ENCODE peak calls at places on chromosomes 11 and 22, in four cellular contexts. J is psoas muscle; Y is CD4-positive, alpha-beta memory T cell; P is transverse colon. O is an unnamed sample.

GRCh38 chr11:116192509-116193206 is 580.1 kb downstream of the BUD13 start:
- DNase-seq in J (no peak), Y (no peak), P (no peak), O (no peak)

GRCh38 chr11:94544832-94545640 is 1.3 kb downstream of the FUT4 start:
- DNase-seq in P (peak; percentile 51), Y (no peak), J (peak; percentile 37), O (no peak)

GRCh38 chr22:27718186-27719032 is 83.1 kb downstream of the MN1 start:
- DNase-seq in P (peak; percentile 57), J (peak; percentile 84), Y (no peak), O (no peak)

GRCh38 chr11:45799562-45799961 is 5.4 kb upstream of the SLC35C1 start:
- DNase-seq in P (no peak), Y (no peak), J (no peak), O (no peak)

GRCh38 chr11:87722756-87723599 is 452.3 kb downstream of the RAB38 start:
- DNase-seq in J (no peak), Y (no peak), P (peak; percentile 40), O (no peak)

GRCh38 chr11:2211113-2211971 is 39.7 kb upstream of the TH start:
- DNase-seq in J (no peak), Y (no peak), P (peak; percentile 52), O (no peak)

GRCh38 chr22:27989758-27990450 is 70.8 kb upstream of the PITPNB start:
- DNase-seq in J (no peak), Y (no peak), P (no peak), O (no peak)

GRCh38 chr11:123575441-123575840 is 79.0 kb downstream of the SCN3B start:
- DNase-seq in J (no peak), Y (no peak), P (no peak), O (no peak)

GRCh38 chr22:44929348-44930015 is 80.3 kb downstream of the PHF21B start:
- DNase-seq in Y (no peak), J (no peak), P (no peak), O (no peak)

GRCh38 chr11:114052160-114052559 is 7.4 kb upstream of the ZBTB16 start:
- DNase-seq in J (no peak), Y (no peak), P (peak; percentile 62), O (no peak)

GRCh38 chr11:69249641-69250502 is 44.1 kb upstream of the MYEOV start:
- DNase-seq in P (no peak), J (no peak), Y (no peak), O (no peak)

GRCh38 chr11:66151273-66151672 is 81.2 kb downstream of the PACS1 start:
- DNase-seq in P (no peak), Y (no peak), J (no peak), O (no peak)

GRCh38 chr11:82557274-82557673 is 176.4 kb downstream of the FAM181B start:
- DNase-seq in P (peak; percentile 28), J (no peak), Y (no peak), O (no peak)

GRCh38 chr11:26106713-26107112 is 225.2 kb upstream of the ANO3 start:
- DNase-seq in J (no peak), P (no peak), Y (no peak), O (no peak)

GRCh38 chr11:117828641-117829368 is 4.3 kb upstream of the FXYD2 start:
- DNase-seq in P (peak; percentile 50), Y (peak; percentile 59), J (peak; percentile 65), O (peak; percentile 57)

GRCh38 chr11:19359425-19360000 is 118.8 kb upstream of the E2F8 start:
- DNase-seq in J (no peak), P (no peak), Y (no peak), O (no peak)

GRCh38 chr11:119099707-119100106 is 1.9 kb downstream of the DPAGT1 start:
- DNase-seq in Y (no peak), P (no peak), J (no peak), O (no peak)
- H3K4me3 ChIP-seq in Y (no peak overlapping the region), P (no peak overlapping the region), J (no peak overlapping the region), O (no peak overlapping the region)

GRCh38 chr22:36320553-36320952 is 67.2 kb downstream of the MYH9 start:
- DNase-seq in Y (no peak), P (no peak), J (no peak), O (no peak)
- H3K36me3 ChIP-seq in Y (peaks cover 96% of the 10 kb centered on the region), P (peaks cover 63% of the 10 kb centered on the region), J (peaks cover 4% of the 10 kb centered on the region), O (peaks cover 97% of the 10 kb centered on the region)

GRCh38 chr11:43784301-43784700 is 96.3 kb upstream of the ALKBH3 start:
- DNase-seq in Y (no peak), J (no peak), P (no peak), O (no peak)
- H3K4me1 ChIP-seq in Y (no peaks in the 10 kb centered on the region), J (peaks cover under 1% of the 10 kb centered on the region), P (peaks cover 19% of the 10 kb centered on the region), O (no peaks in the 10 kb centered on the region)

DNA sequence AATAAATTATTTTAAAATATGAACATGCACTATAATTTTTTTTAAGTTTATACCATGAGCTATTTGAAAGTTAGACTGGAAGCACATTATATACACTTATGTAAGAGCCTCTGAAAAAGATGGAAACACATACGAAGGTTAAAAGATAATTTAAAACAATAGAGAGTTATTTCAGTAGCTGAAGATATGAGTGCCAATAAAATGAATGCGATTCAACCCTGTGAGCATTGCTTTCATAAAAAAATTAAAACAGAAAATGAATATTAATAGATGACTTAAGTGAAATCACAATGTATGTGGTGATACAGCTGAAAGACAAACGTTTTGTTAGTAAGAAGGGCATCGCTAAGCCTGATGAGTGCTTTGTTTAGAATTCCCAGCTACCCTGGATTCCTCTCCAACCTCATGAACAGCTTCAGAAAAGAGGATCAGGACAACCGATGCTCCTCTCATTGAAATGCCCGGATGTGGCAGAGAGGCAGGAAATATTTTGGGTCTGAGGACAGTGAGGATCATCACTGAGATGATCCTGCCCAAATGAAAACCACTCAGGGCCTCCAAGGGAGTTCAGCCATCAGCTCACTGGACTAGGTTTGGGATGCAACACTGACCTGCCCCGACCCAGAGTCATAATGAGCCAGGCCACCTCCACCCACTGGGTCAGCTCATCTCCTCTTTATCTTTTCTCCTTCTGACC is 60.2 kb upstream of the TOP3B start:
- DNase-seq in J (no peak), Y (no peak), P (no peak), O (no peak)
- H3K4me3 ChIP-seq in J (no peak overlapping the region), Y (no peak overlapping the region), P (no peak overlapping the region), O (no peak overlapping the region)

DNA sequence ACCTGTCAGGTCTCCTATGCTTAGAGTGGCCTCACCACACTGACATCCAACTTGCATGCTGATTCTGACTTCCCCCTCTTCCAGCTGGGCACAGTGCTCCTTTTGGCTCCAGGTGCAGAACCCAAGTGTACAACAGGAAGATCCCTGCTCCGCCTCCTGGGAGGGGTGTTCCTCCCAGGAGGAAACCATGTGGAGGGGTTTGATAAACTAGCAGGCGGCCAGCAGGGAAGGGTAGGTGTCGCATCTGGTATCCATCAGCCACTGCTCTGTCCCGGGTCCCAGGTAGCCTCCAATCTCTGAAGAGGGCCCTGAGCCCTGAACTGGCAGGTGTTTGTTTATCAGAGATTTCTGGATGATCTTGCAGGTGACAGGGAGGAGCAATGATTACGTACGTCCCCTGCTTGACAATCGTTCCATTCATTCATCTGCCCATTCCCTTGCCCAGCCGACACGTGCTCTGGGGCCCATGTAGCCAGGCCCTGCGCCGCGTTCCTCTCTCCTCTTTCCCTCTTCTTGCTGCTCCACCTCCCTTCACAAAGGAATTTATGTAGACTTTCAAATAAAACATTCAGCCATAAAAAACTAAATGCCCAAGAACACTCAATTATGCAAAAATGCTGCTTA is 41.2 kb upstream of the MICAL2 start:
- DNase-seq in J (no peak), P (no peak), Y (no peak), O (no peak)
- H3K36me3 ChIP-seq in J (no peaks in the 10 kb centered on the region), P (no peaks in the 10 kb centered on the region), Y (no peaks in the 10 kb centered on the region), O (no peaks in the 10 kb centered on the region)

GRCh38 chr11:34447044-34447443 is 8.3 kb downstream of the CAT start:
- DNase-seq in P (no peak), J (no peak), Y (no peak), O (no peak)
- H3K4me1 ChIP-seq in P (no peaks in the 10 kb centered on the region), J (peaks cover 53% of the 10 kb centered on the region), Y (peaks cover 23% of the 10 kb centered on the region), O (peaks cover 5% of the 10 kb centered on the region)